ENCODE peak calls at places on chromosomes 3 and 15, in seven cellular contexts. G is B cell; X is CD4-positive, alpha-beta T cell; H is WERI-Rb-1; O is H9; Q is foreskin fibroblast; L is cardiac muscle cell. T is an unnamed sample.

GRCh38 chr3:42226470-42227425 is 39.2 kb downstream of the CCK start:
- DNase-seq in G (no peak), L (no peak), H (no peak), O (no peak), Q (no peak), X (no peak), T (no peak)

GRCh38 chr15:75532413-75533250 is 46.5 kb downstream of the PTPN9 start:
- DNase-seq in L (peak), X (no peak), H (peak), O (peak), Q (peak), G (peak), T (no peak)

GRCh38 chr15:69647160-69647513 is 194.5 kb downstream of the RPLP1 start:
- DNase-seq in Q (no peak), X (no peak), L (no peak), G (no peak), H (no peak), O (peak), T (no peak)

GRCh38 chr3:125618851-125619250 is 23.6 kb upstream of the OSBPL11 start:
- DNase-seq in O (no peak), X (no peak), H (no peak), L (no peak), G (no peak), Q (no peak), T (no peak)

GRCh38 chr3:129313415-129313982 is 34.8 kb downstream of the HMCES start:
- DNase-seq in X (no peak), O (no peak), H (peak), G (no peak), L (no peak), Q (no peak), T (no peak)

GRCh38 chr3:8556470-8556869 is 54.8 kb downstream of the LMCD1 start:
- DNase-seq in G (no peak), X (no peak), L (no peak), H (no peak), O (no peak), Q (no peak), T (no peak)

GRCh38 chr15:71231678-71232224 is 116.5 kb downstream of the THSD4 start:
- DNase-seq in G (no peak), O (no peak), Q (no peak), X (no peak), H (no peak), L (no peak), T (no peak)

GRCh38 chr3:79187441-79187840 is 580.4 kb downstream of the ROBO1 start:
- DNase-seq in X (no peak), H (peak), L (no peak), O (no peak), Q (no peak), G (no peak), T (no peak)

GRCh38 chr15:95946241-95946640 is 384.3 kb upstream of the NR2F2 start:
- DNase-seq in H (no peak), L (no peak), X (no peak), O (no peak), G (no peak), Q (peak), T (no peak)

GRCh38 chr3:146817705-146818104 is 212.6 kb upstream of the PLSCR5 start:
- DNase-seq in G (no peak), X (no peak), O (no peak), L (peak), Q (peak), H (peak), T (no peak)

GRCh38 chr15:75037685-75038084 is 14.3 kb downstream of the PPCDC start:
- DNase-seq in O (no peak), L (no peak), Q (no peak), X (no peak), G (no peak), H (no peak), T (no peak)

GRCh38 chr3:184314700-184315505 is 497 bp downstream of the EIF4G1 start:
- DNase-seq in X (peak), O (no peak), G (peak), Q (peak), H (peak), L (peak), T (peak)

GRCh38 chr3:152376351-152377183 is 107.8 kb downstream of the MBNL1 start:
- DNase-seq in L (no peak), G (peak), X (no peak), H (no peak), O (no peak), Q (peak), T (no peak)

GRCh38 chr3:30655187-30655812 is 48.9 kb downstream of the TGFBR2 start:
- DNase-seq in L (no peak), X (no peak), G (peak), H (no peak), O (no peak), Q (no peak), T (no peak)

GRCh38 chr15:42921049-42921731 is 612 bp upstream of the TTBK2 start:
- DNase-seq in L (no peak), X (peak), O (no peak), G (no peak), Q (peak), H (peak), T (peak)

GRCh38 chr15:66901336-66902100 is 163.9 kb upstream of the SMAD3 start:
- DNase-seq in H (no peak), G (no peak), X (no peak), O (no peak), Q (peak), L (no peak), T (no peak)

GRCh38 chr3:15629860-15630597 is 28.5 kb downstream of the BTD start:
- DNase-seq in O (peak), X (peak), H (peak), Q (peak), G (peak), L (peak), T (peak)

GRCh38 chr3:18439281-18439680 is 14.1 kb upstream of the SATB1 start:
- DNase-seq in X (no peak), Q (no peak), O (no peak), L (no peak), H (no peak), G (no peak), T (no peak)

GRCh38 chr15:81619002-81619401 is 245.0 kb upstream of the TMC3 start:
- DNase-seq in X (no peak), G (no peak), O (no peak), Q (no peak), H (no peak), L (no peak), T (no peak)

GRCh38 chr15:73583568-73583967 is 49.6 kb downstream of the NPTN start:
- DNase-seq in Q (no peak), L (no peak), X (no peak), O (no peak), H (no peak), G (no peak), T (no peak)

GRCh38 chr3:195916291-195916690 is 7.9 kb upstream of the TNK2 start:
- DNase-seq in O (no peak), L (no peak), H (no peak), G (no peak), Q (no peak), X (no peak), T (no peak)

GRCh38 chr3:11379238-11379823 is 107.1 kb downstream of the ATG7 start:
- DNase-seq in X (no peak), G (peak), L (peak), O (no peak), Q (peak), H (no peak), T (no peak)

GRCh38 chr3:8658326-8659212 is 14.0 kb upstream of the SSUH2 start:
- DNase-seq in X (no peak), O (no peak), G (peak), Q (peak), L (peak), H (no peak), T (no peak)

GRCh38 chr15:60744826-60745225 is 265.9 kb upstream of the ICE2 start:
- DNase-seq in L (no peak), H (no peak), O (no peak), Q (no peak), X (no peak), G (no peak), T (no peak)

GRCh38 chr3:63278171-63278999 is at the start of gene SYNPR:
- DNase-seq in H (peak), X (no peak), G (no peak), O (peak), Q (no peak), L (peak), T (no peak)

GRCh38 chr3:134511500-134511899 is 25.6 kb downstream of the CEP63 start:
- DNase-seq in L (no peak), Q (no peak), X (no peak), H (no peak), G (no peak), O (no peak), T (no peak)

GRCh38 chr3:101166150-101166549 is 154.2 kb downstream of the IMPG2 start:
- DNase-seq in G (no peak), O (no peak), X (no peak), L (no peak), Q (no peak), H (no peak), T (no peak)

GRCh38 chr3:14174483-14174882 is 3.9 kb downstream of the XPC start:
- DNase-seq in Q (peak), H (no peak), G (no peak), O (no peak), X (no peak), L (no peak), T (no peak)

GRCh38 chr3:113747719-113748046 is 848 bp downstream of the ATP6V1A start:
- DNase-seq in O (no peak), G (peak), Q (peak), H (no peak), X (no peak), L (peak), T (no peak)

GRCh38 chr3:68162644-68163043 is 508.2 kb upstream of the SUCLG2 start:
- DNase-seq in X (no peak), G (no peak), L (no peak), O (no peak), Q (no peak), H (no peak), T (no peak)

GRCh38 chr3:45367451-45367850 is 20.9 kb upstream of the LARS2 start:
- DNase-seq in G (no peak), L (no peak), H (no peak), X (no peak), O (no peak), Q (peak), T (no peak)

GRCh38 chr3:58051196-58051595 is 43.0 kb downstream of the FLNB start:
- DNase-seq in O (no peak), H (no peak), G (no peak), Q (peak), L (no peak), X (no peak), T (no peak)

GRCh38 chr3:184635126-184635525 is 73.5 kb downstream of the EPHB3 start:
- DNase-seq in O (no peak), L (peak), G (no peak), X (no peak), Q (no peak), H (no peak), T (no peak)

DNA sequence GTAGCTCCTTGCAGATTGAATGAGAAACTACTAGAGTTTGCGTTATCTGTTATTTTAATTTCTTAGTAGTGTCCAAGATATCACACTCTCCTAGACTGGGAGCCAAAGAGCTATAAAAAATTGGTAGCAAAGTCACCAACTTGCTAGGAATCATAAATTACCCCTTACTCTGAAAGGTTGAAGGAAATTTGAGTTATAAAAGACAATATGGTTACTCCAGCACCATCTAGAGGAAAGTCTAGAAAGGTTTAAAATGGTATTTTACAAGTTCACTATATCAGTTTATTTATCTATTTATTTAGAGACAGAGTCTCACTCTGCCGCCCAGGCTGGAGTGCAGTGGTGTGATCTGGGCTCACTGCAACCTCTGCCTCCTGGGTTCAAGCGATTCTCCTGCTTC is 121.6 kb downstream of the RBPMS2 start:
- DNase-seq in G (no peak), H (no peak), X (no peak), L (no peak), O (no peak), Q (peak), T (no peak)
- TF ChIP-seq CTCF in G (peak), H (no peak), X (peak), L (peak), O (peak), Q (peak), T (peak)

GRCh38 chr15:64153480-64154367 is 2.2 kb downstream of the SNX22 start:
- DNase-seq in H (peak), X (peak), Q (peak), G (peak), L (peak), O (peak), T (peak)
- TF ChIP-seq CTCF in H (peak), X (peak), Q (peak), G (peak), L (peak), O (peak), T (peak)

GRCh38 chr3:12995389-12996180 is 77.6 kb downstream of the IQSEC1 start:
- DNase-seq in H (no peak), Q (no peak), L (no peak), G (no peak), X (no peak), O (no peak), T (peak)
- TF ChIP-seq CTCF in H (no peak), Q (no peak), L (no peak), G (no peak), X (no peak), O (no peak), T (no peak)

DNA sequence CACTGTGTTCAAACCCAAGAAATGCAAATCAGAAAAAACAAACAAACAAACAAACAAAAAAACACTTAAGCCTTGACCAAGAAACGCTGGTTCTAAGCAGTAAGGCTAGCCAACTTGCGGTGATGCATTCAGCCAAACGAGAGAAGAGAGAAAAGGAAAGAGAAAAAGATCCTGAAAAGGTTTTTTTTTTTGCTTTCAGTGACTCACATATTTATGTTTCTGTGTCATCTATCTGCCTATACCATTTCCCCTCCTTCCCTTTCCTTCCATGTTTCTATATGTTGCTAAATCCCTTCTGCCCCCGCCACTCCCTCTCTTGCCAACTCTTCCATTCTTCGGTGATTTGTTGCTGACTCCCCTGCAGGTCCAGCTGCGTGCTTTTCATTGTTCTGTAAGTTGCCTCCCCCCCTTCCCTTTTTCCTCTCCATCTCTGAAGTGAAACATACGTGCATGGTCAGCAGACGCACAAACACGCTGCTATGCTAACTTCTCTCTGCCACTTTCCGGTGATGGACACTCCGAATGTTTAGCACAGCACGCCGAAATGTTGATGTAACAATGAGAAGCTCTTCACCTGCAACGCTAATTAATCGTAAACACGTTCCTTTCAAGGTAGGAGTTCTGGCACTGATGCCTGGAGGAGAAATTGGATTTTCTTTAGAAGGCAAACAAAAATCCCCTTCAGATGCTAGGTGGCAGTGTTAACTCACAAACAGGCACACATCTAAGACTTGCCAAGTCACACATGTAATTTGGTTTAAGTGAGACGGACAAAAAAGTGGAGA is 154.5 kb downstream of the TUSC7 start:
- DNase-seq in H (no peak), Q (peak), L (peak), O (peak), X (no peak), G (peak), T (no peak)
- TF ChIP-seq CTCF in H (peak), Q (peak), L (peak), O (peak), X (no peak), G (peak), T (no peak)

GRCh38 chr3:2978977-2979732 is 131.0 kb downstream of the IL5RA start:
- DNase-seq in O (peak), Q (no peak), H (no peak), X (no peak), G (no peak), L (no peak), T (no peak)
- TF ChIP-seq CTCF in O (no peak), Q (no peak), H (no peak), X (no peak), G (no peak), L (no peak), T (no peak)

DNA sequence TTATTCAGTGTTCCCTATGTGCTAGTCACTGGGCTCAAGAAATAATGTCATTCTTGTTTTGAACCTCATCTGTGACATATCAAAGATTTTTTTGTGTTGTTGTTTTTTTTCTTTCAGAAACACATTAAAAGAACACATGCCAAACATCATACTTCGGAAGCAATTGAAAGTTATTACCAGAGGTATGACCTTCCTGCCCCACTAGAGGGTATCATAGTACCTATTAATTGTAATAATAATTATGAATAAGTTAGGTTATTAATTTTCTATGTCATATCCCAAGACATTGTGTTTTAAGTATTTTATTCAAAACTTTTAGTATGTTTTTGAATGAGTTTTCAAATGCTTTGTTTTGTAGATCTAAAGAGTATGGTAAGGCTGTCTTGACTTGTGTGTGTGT is 65.7 kb downstream of the CDIN1 start:
- DNase-seq in H (no peak), Q (peak), O (no peak), L (no peak), G (no peak), X (no peak), T (no peak)
- TF ChIP-seq CTCF in H (no peak), Q (peak), O (no peak), L (peak), G (no peak), X (no peak), T (no peak)

GRCh38 chr3:145815707-145816413 is 345.1 kb downstream of the PLOD2 start:
- DNase-seq in Q (no peak), O (peak), G (no peak), X (no peak), H (no peak), L (no peak), T (no peak)
- TF ChIP-seq CTCF in Q (no peak), O (no peak), G (no peak), X (no peak), H (no peak), L (no peak), T (no peak)